ENCODE peak calls at places on chromosomes 12 and 14, in six cellular contexts. V is body of pancreas, B is Peyer's patch, F is BJ, Z is AG09309, L is bronchial epithelial cell. R is an unnamed sample.

GRCh38 chr12:32454075-32454474 is 54.7 kb downstream of the FGD4 start:
- DNase-seq in L (peak; percentile 82), V (no peak), F (no peak), Z (no peak), B (no peak), R (no peak)

GRCh38 chr14:66117600-66117999 is 368.6 kb upstream of the CCDC196 start:
- DNase-seq in L (peak; percentile 90), F (no peak), B (no peak), V (no peak), Z (peak; percentile 13), R (no peak)

GRCh38 chr12:90102957-90103652 is 394.5 kb upstream of the ATP2B1 start:
- DNase-seq in L (peak; percentile 59), F (no peak), Z (no peak), B (peak; percentile 52), V (peak; percentile 9), R (no peak)

GRCh38 chr14:53842938-53843337 is 113.7 kb downstream of the BMP4 start:
- DNase-seq in L (peak; percentile 88), Z (peak; percentile 57), B (no peak), F (no peak), V (peak; percentile 6), R (no peak)

GRCh38 chr12:22588817-22589216 is 36.2 kb upstream of the ETNK1 start:
- DNase-seq in Z (no peak), V (no peak), F (no peak), B (no peak), L (peak; percentile 13), R (no peak)

GRCh38 chr14:103020271-103020910 is 37.0 kb downstream of the CDC42BPB start:
- DNase-seq in Z (no peak), V (no peak), L (no peak), B (peak; percentile 42), F (no peak), R (no peak)

GRCh38 chr12:130715996-130716917 is at the start of gene RIMBP2:
- DNase-seq in Z (no peak), B (no peak), F (no peak), V (peak; percentile 41), L (peak; percentile 60), R (no peak)

GRCh38 chr14:99258341-99258781 is 13.6 kb downstream of the BCL11B start:
- DNase-seq in V (no peak), Z (no peak), L (no peak), B (no peak), F (no peak), R (no peak)

GRCh38 chr14:106843376-106843775 is 1317.0 kb downstream of the TMEM121 start:
- DNase-seq in Z (no peak), F (no peak), B (peak; percentile 58), V (no peak), L (no peak), R (no peak)

GRCh38 chr12:26318661-26319068 is 123.3 kb downstream of the SSPN start:
- DNase-seq in F (no peak), Z (no peak), V (peak; percentile 34), B (peak; percentile 62), L (peak; percentile 86), R (no peak)

GRCh38 chr12:76123301-76124212 is 39.1 kb upstream of the NAP1L1 start:
- DNase-seq in Z (no peak), V (no peak), F (peak; percentile 10), B (no peak), L (peak; percentile 71), R (no peak)

GRCh38 chr14:104582649-104583048 is 3.1 kb downstream of the C14orf180 start:
- DNase-seq in F (no peak), L (no peak), B (no peak), Z (no peak), V (peak; percentile 57), R (no peak)

GRCh38 chr12:103326190-103326589 is 169.6 kb downstream of the C12orf42 start:
- DNase-seq in B (no peak), V (no peak), L (peak; percentile 4), F (no peak), Z (no peak), R (no peak)

GRCh38 chr14:32565256-32565655 is 236.2 kb downstream of the AKAP6 start:
- DNase-seq in F (no peak), Z (no peak), L (no peak), B (no peak), V (no peak), R (no peak)

GRCh38 chr14:99701260-99701659 is 17.2 kb downstream of the CYP46A1 start:
- DNase-seq in V (no peak), B (no peak), F (no peak), Z (no peak), L (no peak), R (no peak)

GRCh38 chr12:53200458-53201169 is 6.4 kb downstream of the ITGB7 start:
- DNase-seq in V (no peak), L (no peak), F (no peak), B (peak; percentile 55), Z (no peak), R (no peak)

GRCh38 chr12:53201170-53201541 is 5.9 kb downstream of the ITGB7 start:
- DNase-seq in F (no peak), V (no peak), B (no peak), L (no peak), Z (no peak), R (no peak)

GRCh38 chr12:53198470-53199110 is 8.5 kb downstream of the ITGB7 start:
- DNase-seq in Z (no peak), V (no peak), B (peak; percentile 54), L (no peak), F (no peak), R (no peak)

GRCh38 chr12:53200107-53200457 is 7.0 kb downstream of the ITGB7 start:
- DNase-seq in V (no peak), L (no peak), B (peak; percentile 45), Z (no peak), F (no peak), R (no peak)

DNA sequence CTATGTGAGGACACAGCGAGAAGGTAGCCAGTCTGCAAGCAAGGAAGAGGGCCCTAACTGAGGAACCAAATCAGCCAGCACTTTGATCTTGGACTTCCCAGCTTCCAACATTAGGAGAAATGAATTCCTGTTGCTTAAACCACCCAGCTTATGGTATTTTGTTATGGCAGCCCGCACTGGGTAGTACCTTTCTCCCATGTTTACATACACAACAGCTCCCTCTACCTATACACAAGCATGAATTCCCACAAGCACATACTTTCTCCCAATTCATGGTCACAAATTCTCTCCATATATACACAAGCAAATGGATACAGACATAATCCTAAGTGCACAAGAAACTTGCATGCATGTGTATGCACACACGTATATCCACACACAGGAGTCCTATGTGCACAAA is 7.4 kb downstream of the ITGB7 start:
- DNase-seq in F (no peak), V (no peak), Z (no peak), B (no peak), L (no peak), R (no peak)
- TF ChIP-seq CTCF in F (no peak), V (no peak), Z (no peak), B (no peak), L (no peak), R (no peak)

GRCh38 chr12:49967777-49968250 is 4.9 kb upstream of the AQP6 start:
- DNase-seq in F (no peak), B (no peak), L (no peak), Z (no peak), V (no peak), R (no peak)

GRCh38 chr12:49965836-49966235 is 4.2 kb downstream of the AQP5 start:
- DNase-seq in Z (no peak), V (no peak), F (no peak), L (no peak), B (no peak), R (no peak)

GRCh38 chr12:49968431-49968830 is 4.3 kb upstream of the AQP6 start:
- DNase-seq in B (no peak), F (no peak), Z (no peak), L (no peak), V (no peak), R (no peak)

GRCh38 chr12:49966511-49967041 is 4.9 kb downstream of the AQP5 start:
- DNase-seq in L (no peak), V (no peak), B (no peak), Z (no peak), F (no peak), R (no peak)

GRCh38 chr12:49967042-49967776 is 5.5 kb downstream of the AQP5 start:
- DNase-seq in Z (peak; percentile 27), L (peak; percentile 60), B (peak; percentile 96), V (peak; percentile 94), F (no peak), R (peak; percentile 90)
- TF ChIP-seq CTCF in Z (peak; percentile 92), L (peak; percentile 97), B (peak; percentile 89), V (peak; percentile 78), F (peak; percentile 90), R (no peak)

GRCh38 chr12:111251787-111252186 is 117.1 kb downstream of the PHETA1 start:
- DNase-seq in B (no peak), F (no peak), L (no peak), V (no peak), Z (no peak), R (no peak)
- TF ChIP-seq CTCF in B (no peak), F (no peak), L (no peak), V (no peak), Z (no peak), R (no peak)

GRCh38 chr12:53295070-53295890 is at the start of gene PFDN5:
- DNase-seq in Z (peak; percentile 67), B (peak; percentile 95), F (peak; percentile 81), L (peak; percentile 85), V (peak; percentile 91), R (peak; percentile 59)
- TF ChIP-seq CTCF in Z (no peak), B (no peak), F (peak; percentile 17), L (no peak), V (peak; percentile 44), R (no peak)